ENCODE peak calls at places on chromosomes 1 and 21, in nine cellular contexts. One of them, this sample, is unnamed. For H3K4me1, the result is how much of the 10 kb centered on the place peaks cover.

GRCh38 chr1:162230096-162230495 is 146.6 kb downstream of the SPATA46 start:
- DNase-seq in spleen: no peak
- DNase-seq in ascending aorta: no peak
- DNase-seq in H9: peak
- DNase-seq in Peyer's patch: no peak
- DNase-seq in heart right ventricle: peak
- DNase-seq in CD8-positive, alpha-beta T cell: no peak
- DNase-seq in adipocyte: no peak
- DNase-seq in neural progenitor cell: peak
- DNase-seq in this sample: no peak

GRCh38 chr21:17185685-17186084 is 327.2 kb upstream of the CXADR start:
- DNase-seq in Peyer's patch: no peak
- DNase-seq in ascending aorta: no peak
- DNase-seq in heart right ventricle: peak
- DNase-seq in H9: no peak
- DNase-seq in neural progenitor cell: no peak
- DNase-seq in adipocyte: no peak
- DNase-seq in spleen: no peak
- DNase-seq in CD8-positive, alpha-beta T cell: no peak
- DNase-seq in this sample: no peak

GRCh38 chr1:153942766-153943549 is 3.6 kb downstream of the DENND4B start:
- DNase-seq in Peyer's patch: no peak
- DNase-seq in H9: no peak
- DNase-seq in heart right ventricle: no peak
- DNase-seq in neural progenitor cell: no peak
- DNase-seq in CD8-positive, alpha-beta T cell: no peak
- DNase-seq in spleen: peak
- DNase-seq in ascending aorta: no peak
- DNase-seq in adipocyte: no peak
- DNase-seq in this sample: no peak

GRCh38 chr21:43345746-43346409 is 81.1 kb downstream of the SIK1 start:
- DNase-seq in CD8-positive, alpha-beta T cell: no peak
- DNase-seq in spleen: no peak
- DNase-seq in adipocyte: peak
- DNase-seq in neural progenitor cell: no peak
- DNase-seq in ascending aorta: peak
- DNase-seq in heart right ventricle: no peak
- DNase-seq in Peyer's patch: no peak
- DNase-seq in H9: no peak
- DNase-seq in this sample: no peak

GRCh38 chr1:51344602-51345299 is 14.4 kb upstream of the TTC39A start:
- DNase-seq in ascending aorta: no peak
- DNase-seq in CD8-positive, alpha-beta T cell: no peak
- DNase-seq in neural progenitor cell: peak
- DNase-seq in spleen: no peak
- DNase-seq in H9: peak
- DNase-seq in Peyer's patch: no peak
- DNase-seq in adipocyte: no peak
- DNase-seq in heart right ventricle: no peak
- DNase-seq in this sample: no peak

GRCh38 chr1:88180449-88181108 is 503.5 kb upstream of the PKN2 start:
- DNase-seq in H9: peak
- DNase-seq in adipocyte: peak
- DNase-seq in Peyer's patch: peak
- DNase-seq in CD8-positive, alpha-beta T cell: peak
- DNase-seq in ascending aorta: no peak
- DNase-seq in heart right ventricle: peak
- DNase-seq in spleen: peak
- DNase-seq in neural progenitor cell: peak
- DNase-seq in this sample: peak

GRCh38 chr1:169107673-169108160 is 1.2 kb downstream of the ATP1B1 start:
- DNase-seq in adipocyte: peak
- DNase-seq in Peyer's patch: no peak
- DNase-seq in CD8-positive, alpha-beta T cell: no peak
- DNase-seq in neural progenitor cell: no peak
- DNase-seq in H9: no peak
- DNase-seq in ascending aorta: no peak
- DNase-seq in heart right ventricle: peak
- DNase-seq in spleen: no peak
- DNase-seq in this sample: no peak

GRCh38 chr1:155479205-155479604 is 83.4 kb downstream of the ASH1L start:
- DNase-seq in spleen: no peak
- DNase-seq in Peyer's patch: no peak
- DNase-seq in adipocyte: peak
- DNase-seq in heart right ventricle: no peak
- DNase-seq in H9: no peak
- DNase-seq in CD8-positive, alpha-beta T cell: no peak
- DNase-seq in neural progenitor cell: no peak
- DNase-seq in ascending aorta: no peak
- DNase-seq in this sample: no peak

GRCh38 chr21:43304621-43305335 is 122.2 kb downstream of the SIK1 start:
- DNase-seq in adipocyte: no peak
- DNase-seq in Peyer's patch: no peak
- DNase-seq in ascending aorta: no peak
- DNase-seq in neural progenitor cell: no peak
- DNase-seq in CD8-positive, alpha-beta T cell: no peak
- DNase-seq in H9: no peak
- DNase-seq in spleen: peak
- DNase-seq in heart right ventricle: no peak
- DNase-seq in this sample: no peak

GRCh38 chr1:167453156-167453555 is 65.2 kb downstream of the CD247 start:
- DNase-seq in Peyer's patch: no peak
- DNase-seq in heart right ventricle: no peak
- DNase-seq in H9: no peak
- DNase-seq in neural progenitor cell: peak
- DNase-seq in adipocyte: no peak
- DNase-seq in ascending aorta: no peak
- DNase-seq in CD8-positive, alpha-beta T cell: no peak
- DNase-seq in spleen: no peak
- DNase-seq in this sample: no peak

GRCh38 chr1:167454929-167455785 is 63.2 kb downstream of the CD247 start:
- DNase-seq in adipocyte: peak
- DNase-seq in spleen: peak
- DNase-seq in heart right ventricle: peak
- DNase-seq in Peyer's patch: peak
- DNase-seq in CD8-positive, alpha-beta T cell: peak
- DNase-seq in H9: peak
- DNase-seq in neural progenitor cell: peak
- DNase-seq in ascending aorta: no peak
- DNase-seq in this sample: peak

GRCh38 chr1:167452483-167452882 is 65.8 kb downstream of the CD247 start:
- DNase-seq in heart right ventricle: no peak
- DNase-seq in ascending aorta: no peak
- DNase-seq in Peyer's patch: no peak
- DNase-seq in CD8-positive, alpha-beta T cell: no peak
- DNase-seq in adipocyte: no peak
- DNase-seq in spleen: no peak
- DNase-seq in H9: no peak
- DNase-seq in neural progenitor cell: no peak
- DNase-seq in this sample: no peak

GRCh38 chr1:167455786-167456446 is 62.4 kb downstream of the CD247 start:
- DNase-seq in adipocyte: peak
- DNase-seq in Peyer's patch: no peak
- DNase-seq in spleen: no peak
- DNase-seq in ascending aorta: no peak
- DNase-seq in neural progenitor cell: peak
- DNase-seq in CD8-positive, alpha-beta T cell: no peak
- DNase-seq in H9: peak
- DNase-seq in heart right ventricle: peak
- DNase-seq in this sample: no peak

DNA sequence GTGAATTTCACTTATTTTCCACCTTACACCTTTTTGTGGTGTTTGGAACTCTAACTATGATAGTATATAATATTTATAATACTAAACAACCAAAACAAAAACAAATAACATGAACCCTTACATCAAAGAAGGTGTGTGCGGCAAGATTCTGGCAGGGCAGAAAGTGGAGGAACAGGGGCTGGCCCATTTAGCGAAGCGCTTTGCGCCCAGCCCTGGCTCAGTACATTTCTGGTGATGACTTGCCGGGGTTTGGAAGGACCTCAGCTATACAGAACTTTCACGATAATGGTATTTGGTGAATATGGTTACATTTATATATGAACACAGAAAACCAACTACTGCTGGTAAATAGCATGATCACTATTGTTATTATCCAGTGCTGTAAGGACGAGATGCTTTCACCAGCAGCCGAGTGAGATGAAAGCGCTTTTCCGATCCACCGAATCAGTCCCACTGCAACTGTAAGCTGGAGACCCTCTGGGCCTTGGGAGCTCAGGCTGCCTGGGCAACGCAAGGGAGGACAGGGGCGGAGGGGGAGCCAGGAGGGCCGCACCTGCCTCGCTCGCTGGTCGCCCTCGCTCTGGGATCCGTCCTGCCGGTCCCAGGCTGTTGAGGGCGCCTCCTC is 63.9 kb downstream of the CD247 start:
- DNase-seq in H9: peak
- DNase-seq in ascending aorta: no peak
- DNase-seq in adipocyte: no peak
- DNase-seq in Peyer's patch: no peak
- DNase-seq in spleen: no peak
- DNase-seq in heart right ventricle: no peak
- DNase-seq in neural progenitor cell: no peak
- DNase-seq in CD8-positive, alpha-beta T cell: no peak
- DNase-seq in this sample: peak
- H3K4me1 ChIP-seq in H9: under half
- H3K4me1 ChIP-seq in ascending aorta: under half
- H3K4me1 ChIP-seq in adipocyte: under half
- H3K4me1 ChIP-seq in Peyer's patch: under half
- H3K4me1 ChIP-seq in spleen: half or more
- H3K4me1 ChIP-seq in heart right ventricle: under half
- H3K4me1 ChIP-seq in neural progenitor cell: under half
- H3K4me1 ChIP-seq in CD8-positive, alpha-beta T cell: half or more
- H3K4me1 ChIP-seq in this sample: half or more

GRCh38 chr1:94257451-94257850 is 20.1 kb upstream of the ARHGAP29 start:
- DNase-seq in heart right ventricle: no peak
- DNase-seq in ascending aorta: no peak
- DNase-seq in Peyer's patch: no peak
- DNase-seq in neural progenitor cell: no peak
- DNase-seq in adipocyte: no peak
- DNase-seq in H9: no peak
- DNase-seq in spleen: no peak
- DNase-seq in CD8-positive, alpha-beta T cell: no peak
- DNase-seq in this sample: no peak

GRCh38 chr1:94260635-94261387 is 23.4 kb upstream of the ARHGAP29 start:
- DNase-seq in ascending aorta: no peak
- DNase-seq in H9: no peak
- DNase-seq in neural progenitor cell: no peak
- DNase-seq in spleen: no peak
- DNase-seq in CD8-positive, alpha-beta T cell: no peak
- DNase-seq in heart right ventricle: no peak
- DNase-seq in adipocyte: no peak
- DNase-seq in Peyer's patch: no peak
- DNase-seq in this sample: no peak

GRCh38 chr1:94255476-94255875 is 18.1 kb upstream of the ARHGAP29 start:
- DNase-seq in neural progenitor cell: no peak
- DNase-seq in adipocyte: no peak
- DNase-seq in heart right ventricle: no peak
- DNase-seq in CD8-positive, alpha-beta T cell: no peak
- DNase-seq in H9: no peak
- DNase-seq in ascending aorta: no peak
- DNase-seq in spleen: no peak
- DNase-seq in Peyer's patch: no peak
- DNase-seq in this sample: no peak

GRCh38 chr1:94259635-94260289 is 22.4 kb upstream of the ARHGAP29 start:
- DNase-seq in ascending aorta: no peak
- DNase-seq in Peyer's patch: no peak
- DNase-seq in spleen: no peak
- DNase-seq in adipocyte: peak
- DNase-seq in heart right ventricle: no peak
- DNase-seq in H9: peak
- DNase-seq in CD8-positive, alpha-beta T cell: no peak
- DNase-seq in neural progenitor cell: no peak
- DNase-seq in this sample: no peak

GRCh38 chr1:94258873-94259331 is 21.5 kb upstream of the ARHGAP29 start:
- DNase-seq in neural progenitor cell: no peak
- DNase-seq in H9: no peak
- DNase-seq in adipocyte: peak
- DNase-seq in spleen: no peak
- DNase-seq in Peyer's patch: no peak
- DNase-seq in CD8-positive, alpha-beta T cell: no peak
- DNase-seq in heart right ventricle: no peak
- DNase-seq in ascending aorta: no peak
- DNase-seq in this sample: no peak
- H3K4me1 ChIP-seq in neural progenitor cell: under half
- H3K4me1 ChIP-seq in H9: under half
- H3K4me1 ChIP-seq in adipocyte: under half
- H3K4me1 ChIP-seq in spleen: under half
- H3K4me1 ChIP-seq in Peyer's patch: under half
- H3K4me1 ChIP-seq in CD8-positive, alpha-beta T cell: under half
- H3K4me1 ChIP-seq in heart right ventricle: under half
- H3K4me1 ChIP-seq in ascending aorta: under half
- H3K4me1 ChIP-seq in this sample: under half

DNA sequence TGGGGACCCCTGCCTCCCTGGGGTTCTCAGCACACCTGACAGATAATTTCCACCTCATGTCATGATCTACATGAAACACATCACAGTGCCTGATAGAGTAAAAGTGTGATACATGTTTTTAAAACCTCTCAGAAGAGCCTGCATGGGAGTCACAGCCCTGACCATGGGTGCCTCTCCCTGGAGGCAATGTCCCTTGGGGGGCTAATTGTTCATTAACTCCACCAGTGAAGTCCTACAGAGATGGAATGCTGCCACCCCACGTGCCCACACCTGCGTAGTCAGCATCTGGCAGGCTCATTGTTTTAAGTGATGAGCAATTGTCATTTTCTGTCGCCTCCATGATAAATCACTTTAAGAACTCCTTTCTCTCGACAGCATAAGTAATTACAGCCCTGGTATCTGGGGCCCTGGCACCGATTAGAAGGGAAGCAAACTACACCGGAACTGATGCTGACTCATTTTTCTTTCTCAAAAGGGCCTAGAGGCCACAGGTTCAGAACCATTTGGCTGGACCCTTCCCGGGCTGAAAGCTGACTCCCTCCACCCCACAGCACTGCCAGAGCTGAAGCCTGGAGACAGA is 109.6 kb upstream of the GJB5 start:
- DNase-seq in H9: no peak
- DNase-seq in ascending aorta: no peak
- DNase-seq in neural progenitor cell: no peak
- DNase-seq in adipocyte: no peak
- DNase-seq in CD8-positive, alpha-beta T cell: no peak
- DNase-seq in Peyer's patch: no peak
- DNase-seq in spleen: no peak
- DNase-seq in heart right ventricle: no peak
- DNase-seq in this sample: no peak
- H3K4me1 ChIP-seq in H9: under half
- H3K4me1 ChIP-seq in ascending aorta: under half
- H3K4me1 ChIP-seq in neural progenitor cell: under half
- H3K4me1 ChIP-seq in adipocyte: under half
- H3K4me1 ChIP-seq in CD8-positive, alpha-beta T cell: under half
- H3K4me1 ChIP-seq in Peyer's patch: under half
- H3K4me1 ChIP-seq in spleen: under half
- H3K4me1 ChIP-seq in heart right ventricle: under half
- H3K4me1 ChIP-seq in this sample: under half

GRCh38 chr21:38420140-38420539 is 78.1 kb downstream of the ERG start:
- DNase-seq in Peyer's patch: no peak
- DNase-seq in ascending aorta: no peak
- DNase-seq in neural progenitor cell: no peak
- DNase-seq in CD8-positive, alpha-beta T cell: no peak
- DNase-seq in adipocyte: no peak
- DNase-seq in H9: no peak
- DNase-seq in heart right ventricle: no peak
- DNase-seq in spleen: no peak
- DNase-seq in this sample: no peak
- H3K4me1 ChIP-seq in Peyer's patch: under half
- H3K4me1 ChIP-seq in ascending aorta: under half
- H3K4me1 ChIP-seq in neural progenitor cell: under half
- H3K4me1 ChIP-seq in CD8-positive, alpha-beta T cell: under half
- H3K4me1 ChIP-seq in adipocyte: under half
- H3K4me1 ChIP-seq in H9: under half
- H3K4me1 ChIP-seq in heart right ventricle: under half
- H3K4me1 ChIP-seq in spleen: under half
- H3K4me1 ChIP-seq in this sample: under half